ENCODE peak calls at places on chromosomes 4 and X, in five cellular contexts. I, D, O, B and J are unnamed samples.

GRCh38 chrX:126137899-126138298 is 28.2 kb downstream of the DCAF12L2 start:
- DNase-seq in I (no peak), D (no peak), O (no peak), B (no peak), J (no peak)

GRCh38 chr4:153206534-153206933 is 2.3 kb downstream of the TRIM2 start:
- DNase-seq in I (no peak), D (no peak), O (no peak), B (no peak), J (no peak)

GRCh38 chr4:177051473-177052060 is 258.1 kb upstream of the NEIL3 start:
- DNase-seq in I (no peak), D (no peak), O (no peak), B (peak; percentile 31), J (no peak)

GRCh38 chr4:15402146-15402545 is 25.7 kb upstream of the C1QTNF7 start:
- DNase-seq in I (no peak), D (peak; percentile 22), O (no peak), B (peak; percentile 58), J (no peak)

GRCh38 chr4:124053872-124054538 is 657.4 kb downstream of the SPRY1 start:
- DNase-seq in I (no peak), D (no peak), O (no peak), B (peak; percentile 11), J (no peak)

GRCh38 chrX:106201502-106202178 is 33.5 kb downstream of the PWWP3B start:
- DNase-seq in I (no peak), D (no peak), O (no peak), B (no peak), J (no peak)

GRCh38 chr4:122854860-122855259 is 28.2 kb downstream of the FGF2 start:
- DNase-seq in I (no peak), D (no peak), O (no peak), B (no peak), J (no peak)

GRCh38 chr4:74218201-74218600 is 60.3 kb downstream of the MTHFD2L start:
- DNase-seq in I (no peak), D (no peak), O (no peak), B (peak; percentile 26), J (no peak)